ENCODE peak calls at places on chromosomes 1 and 21, in six cellular contexts. One of them, this sample, is unnamed.

GRCh38 chr1:183989078-183989577 is 48.4 kb downstream of the COLGALT2 start:
- DNase-seq in stimulated activated CD4-positive, alpha-beta T cell treated with anti-CD3 and anti-CD28 coated beads, Interleukin-1b, Interleukin-23, amount 100 ng/mL, for 1 hour: no peak
- DNase-seq in GM03348: peak
- DNase-seq in head of caudate nucleus: peak
- DNase-seq in AG09309: peak
- DNase-seq in neural crest cell: no peak
- DNase-seq in this sample: no peak

GRCh38 chr1:223706077-223706988 is 6.0 kb upstream of the CAPN2 start:
- DNase-seq in stimulated activated CD4-positive, alpha-beta T cell treated with anti-CD3 and anti-CD28 coated beads, Interleukin-1b, Interleukin-23, amount 100 ng/mL, for 1 hour: no peak
- DNase-seq in GM03348: peak
- DNase-seq in head of caudate nucleus: no peak
- DNase-seq in AG09309: no peak
- DNase-seq in neural crest cell: no peak
- DNase-seq in this sample: no peak

GRCh38 chr1:27602510-27603319 is 1.2 kb downstream of the AHDC1 start:
- DNase-seq in stimulated activated CD4-positive, alpha-beta T cell treated with anti-CD3 and anti-CD28 coated beads, Interleukin-1b, Interleukin-23, amount 100 ng/mL, for 1 hour: no peak
- DNase-seq in GM03348: peak
- DNase-seq in head of caudate nucleus: peak
- DNase-seq in AG09309: no peak
- DNase-seq in neural crest cell: no peak
- DNase-seq in this sample: no peak

GRCh38 chr1:28577052-28577678 is 14.9 kb upstream of the RAB42 start:
- DNase-seq in stimulated activated CD4-positive, alpha-beta T cell treated with anti-CD3 and anti-CD28 coated beads, Interleukin-1b, Interleukin-23, amount 100 ng/mL, for 1 hour: no peak
- DNase-seq in GM03348: no peak
- DNase-seq in head of caudate nucleus: no peak
- DNase-seq in AG09309: no peak
- DNase-seq in neural crest cell: no peak
- DNase-seq in this sample: no peak

GRCh38 chr1:243735457-243735856 is 114.6 kb downstream of the AKT3 start:
- DNase-seq in stimulated activated CD4-positive, alpha-beta T cell treated with anti-CD3 and anti-CD28 coated beads, Interleukin-1b, Interleukin-23, amount 100 ng/mL, for 1 hour: no peak
- DNase-seq in GM03348: no peak
- DNase-seq in head of caudate nucleus: no peak
- DNase-seq in AG09309: no peak
- DNase-seq in neural crest cell: no peak
- DNase-seq in this sample: no peak

GRCh38 chr1:234708700-234709395 is 98.9 kb upstream of the IRF2BP2 start:
- DNase-seq in stimulated activated CD4-positive, alpha-beta T cell treated with anti-CD3 and anti-CD28 coated beads, Interleukin-1b, Interleukin-23, amount 100 ng/mL, for 1 hour: no peak
- DNase-seq in GM03348: no peak
- DNase-seq in head of caudate nucleus: no peak
- DNase-seq in AG09309: no peak
- DNase-seq in neural crest cell: no peak
- DNase-seq in this sample: no peak

GRCh38 chr1:209411491-209411929 is 172.0 kb upstream of the CAMK1G start:
- DNase-seq in stimulated activated CD4-positive, alpha-beta T cell treated with anti-CD3 and anti-CD28 coated beads, Interleukin-1b, Interleukin-23, amount 100 ng/mL, for 1 hour: no peak
- DNase-seq in GM03348: peak
- DNase-seq in head of caudate nucleus: no peak
- DNase-seq in AG09309: no peak
- DNase-seq in neural crest cell: no peak
- DNase-seq in this sample: no peak

GRCh38 chr21:34814529-34814951 is 145.7 kb downstream of the CLIC6 start:
- DNase-seq in stimulated activated CD4-positive, alpha-beta T cell treated with anti-CD3 and anti-CD28 coated beads, Interleukin-1b, Interleukin-23, amount 100 ng/mL, for 1 hour: no peak
- DNase-seq in GM03348: no peak
- DNase-seq in head of caudate nucleus: no peak
- DNase-seq in AG09309: no peak
- DNase-seq in neural crest cell: no peak
- DNase-seq in this sample: no peak

GRCh38 chr1:175015243-175015642 is 8.0 kb downstream of the MRPS14 start:
- DNase-seq in stimulated activated CD4-positive, alpha-beta T cell treated with anti-CD3 and anti-CD28 coated beads, Interleukin-1b, Interleukin-23, amount 100 ng/mL, for 1 hour: no peak
- DNase-seq in GM03348: peak
- DNase-seq in head of caudate nucleus: no peak
- DNase-seq in AG09309: peak
- DNase-seq in neural crest cell: no peak
- DNase-seq in this sample: no peak

GRCh38 chr1:170075186-170075585 is 691 bp upstream of the KIFAP3 start:
- DNase-seq in stimulated activated CD4-positive, alpha-beta T cell treated with anti-CD3 and anti-CD28 coated beads, Interleukin-1b, Interleukin-23, amount 100 ng/mL, for 1 hour: no peak
- DNase-seq in GM03348: no peak
- DNase-seq in head of caudate nucleus: no peak
- DNase-seq in AG09309: no peak
- DNase-seq in neural crest cell: no peak
- DNase-seq in this sample: peak

GRCh38 chr1:190808035-190808434 is 330.4 kb upstream of the BRINP3 start:
- DNase-seq in stimulated activated CD4-positive, alpha-beta T cell treated with anti-CD3 and anti-CD28 coated beads, Interleukin-1b, Interleukin-23, amount 100 ng/mL, for 1 hour: no peak
- DNase-seq in GM03348: no peak
- DNase-seq in head of caudate nucleus: no peak
- DNase-seq in AG09309: no peak
- DNase-seq in neural crest cell: no peak
- DNase-seq in this sample: no peak

GRCh38 chr1:199404976-199405375 is 622.5 kb upstream of the NR5A2 start:
- DNase-seq in stimulated activated CD4-positive, alpha-beta T cell treated with anti-CD3 and anti-CD28 coated beads, Interleukin-1b, Interleukin-23, amount 100 ng/mL, for 1 hour: no peak
- DNase-seq in GM03348: no peak
- DNase-seq in head of caudate nucleus: no peak
- DNase-seq in AG09309: no peak
- DNase-seq in neural crest cell: no peak
- DNase-seq in this sample: no peak

GRCh38 chr1:18072066-18072465 is 35.5 kb upstream of the IGSF21 start:
- DNase-seq in stimulated activated CD4-positive, alpha-beta T cell treated with anti-CD3 and anti-CD28 coated beads, Interleukin-1b, Interleukin-23, amount 100 ng/mL, for 1 hour: no peak
- DNase-seq in GM03348: no peak
- DNase-seq in head of caudate nucleus: peak
- DNase-seq in AG09309: no peak
- DNase-seq in neural crest cell: no peak
- DNase-seq in this sample: no peak

GRCh38 chr1:38500891-38501290 is 358.7 kb downstream of the RRAGC start:
- DNase-seq in stimulated activated CD4-positive, alpha-beta T cell treated with anti-CD3 and anti-CD28 coated beads, Interleukin-1b, Interleukin-23, amount 100 ng/mL, for 1 hour: no peak
- DNase-seq in GM03348: no peak
- DNase-seq in head of caudate nucleus: no peak
- DNase-seq in AG09309: no peak
- DNase-seq in neural crest cell: no peak
- DNase-seq in this sample: no peak

GRCh38 chr21:31524140-31524539 is 135.4 kb upstream of the SOD1 start:
- DNase-seq in stimulated activated CD4-positive, alpha-beta T cell treated with anti-CD3 and anti-CD28 coated beads, Interleukin-1b, Interleukin-23, amount 100 ng/mL, for 1 hour: no peak
- DNase-seq in GM03348: no peak
- DNase-seq in head of caudate nucleus: no peak
- DNase-seq in AG09309: no peak
- DNase-seq in neural crest cell: no peak
- DNase-seq in this sample: no peak

GRCh38 chr1:197909346-197909745 is 6.9 kb downstream of the C1orf53 start:
- DNase-seq in stimulated activated CD4-positive, alpha-beta T cell treated with anti-CD3 and anti-CD28 coated beads, Interleukin-1b, Interleukin-23, amount 100 ng/mL, for 1 hour: no peak
- DNase-seq in GM03348: no peak
- DNase-seq in head of caudate nucleus: no peak
- DNase-seq in AG09309: no peak
- DNase-seq in neural crest cell: no peak
- DNase-seq in this sample: no peak